ENCODE peak calls at places on chromosomes 7 and 10, in five cellular contexts. J is HepG2, B is H1, U is K562, H is GM12878. F is an unnamed sample.

GRCh38 chr7:25951414-25952276 is 200.4 kb upstream of the NFE2L3 start:
- DNase-seq in J (no peak), U (peak; percentile 95), H (no peak), B (no peak), F (no peak)

GRCh38 chr10:93436577-93436976 is 45.6 kb downstream of the MYOF start:
- DNase-seq in H (no peak), B (no peak), U (no peak), J (no peak), F (no peak)

GRCh38 chr7:36819639-36820038 is 95.3 kb upstream of the AOAH start:
- DNase-seq in B (no peak), H (no peak), U (no peak), J (no peak), F (no peak)

GRCh38 chr10:68826764-68827591 is at the start of gene STOX1:
- DNase-seq in U (peak; percentile 95), J (peak; percentile 43), H (no peak), B (peak; percentile 13), F (peak; percentile 68)

GRCh38 chr10:69863580-69863979 is 61.9 kb downstream of the COL13A1 start:
- DNase-seq in H (no peak), U (no peak), J (no peak), B (no peak), F (no peak)

GRCh38 chr10:34311679-34312078 is 503.4 kb downstream of the PARD3 start:
- DNase-seq in H (no peak), J (no peak), U (no peak), B (no peak), F (no peak)

GRCh38 chr7:158026636-158027265 is 560.9 kb downstream of the PTPRN2 start:
- DNase-seq in U (no peak), J (no peak), B (no peak), H (no peak), F (no peak)

GRCh38 chr7:50533849-50534248 is 31.4 kb downstream of the DDC start:
- DNase-seq in H (no peak), B (no peak), J (peak; percentile 30), U (no peak), F (no peak)

GRCh38 chr7:91357929-91358328 is 93.7 kb downstream of the FZD1 start:
- DNase-seq in J (no peak), U (no peak), B (no peak), H (no peak), F (no peak)

GRCh38 chr7:74726309-74727101 is 47.3 kb upstream of the NCF1 start:
- DNase-seq in B (no peak), J (no peak), U (no peak), H (no peak), F (no peak)

GRCh38 chr10:71150811-71151210 is 61.6 kb upstream of the UNC5B start:
- DNase-seq in U (no peak), H (no peak), J (no peak), B (no peak), F (no peak)

GRCh38 chr7:49513939-49514338 is 259.5 kb upstream of the VWC2 start:
- DNase-seq in U (no peak), H (no peak), B (no peak), J (no peak), F (no peak)

GRCh38 chr7:23622469-23622868 is 25.3 kb downstream of the CCDC126 start:
- DNase-seq in J (peak; percentile 21), B (no peak), U (no peak), H (no peak), F (no peak)

GRCh38 chr7:151039850-151040548 is 8.3 kb upstream of the ASIC3 start:
- DNase-seq in U (peak; percentile 66), H (no peak), B (no peak), J (no peak), F (no peak)

GRCh38 chr7:50544992-50545391 is 20.2 kb downstream of the DDC start:
- DNase-seq in H (no peak), J (peak; percentile 50), U (no peak), B (no peak), F (no peak)

GRCh38 chr10:87058171-87058570 is 36.5 kb downstream of the GLUD1 start:
- DNase-seq in U (no peak), H (no peak), J (no peak), B (no peak), F (no peak)

GRCh38 chr10:63667596-63667995 is 146.4 kb downstream of the REEP3 start:
- DNase-seq in U (no peak), J (no peak), H (no peak), B (no peak), F (no peak)

GRCh38 chr10:43297534-43297933 is 30.7 kb upstream of the RASGEF1A start:
- DNase-seq in H (no peak), U (no peak), B (no peak), J (no peak), F (no peak)

GRCh38 chr10:112526130-112526529 is 79.1 kb downstream of the VTI1A start:
- DNase-seq in U (no peak), H (no peak), J (no peak), B (no peak), F (no peak)

GRCh38 chr7:19377611-19378339 is 232.6 kb upstream of the FERD3L start:
- DNase-seq in B (no peak), H (no peak), J (no peak), U (peak; percentile 6), F (no peak)

GRCh38 chr7:135601182-135601581 is 43.5 kb downstream of the NUP205 start:
- DNase-seq in B (no peak), J (no peak), U (no peak), H (no peak), F (no peak)

GRCh38 chr10:75399461-75400162 is 2.0 kb downstream of the ZNF503 start:
- DNase-seq in J (peak; percentile 36), U (peak; percentile 67), H (no peak), B (no peak), F (peak; percentile 81)

DNA sequence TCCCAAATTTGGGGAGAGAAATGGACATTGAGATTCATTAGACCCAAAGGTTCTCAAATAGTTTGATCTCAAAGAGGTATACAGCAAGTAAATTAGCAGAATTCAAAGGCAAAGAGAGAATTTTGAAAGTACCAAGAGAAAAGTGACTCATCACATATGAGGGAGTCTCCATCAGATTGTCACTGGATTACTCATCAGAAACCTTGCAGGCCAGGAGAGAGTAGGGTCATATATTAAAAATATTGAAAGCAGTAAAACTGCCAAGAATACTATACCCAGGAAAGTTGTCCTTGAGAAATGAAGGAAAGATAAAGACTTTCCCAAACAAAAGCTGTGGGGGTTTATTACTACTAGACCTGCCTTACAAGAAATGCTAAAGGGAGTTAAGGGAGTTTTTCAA is 140.6 kb downstream of the TMEM168 start:
- DNase-seq in B (no peak), H (no peak), J (no peak), U (no peak), F (no peak)
- TF ChIP-seq MAX in B (no peak), H (no peak), J (no peak), U (no peak), F (no peak)

GRCh38 chr7:67380326-67380725 is 383.7 kb downstream of the TYW1 start:
- DNase-seq in H (no peak), B (no peak), U (no peak), J (no peak), F (no peak)

GRCh38 chr7:67375427-67375826 is 378.8 kb downstream of the TYW1 start:
- DNase-seq in U (no peak), H (no peak), B (no peak), J (no peak), F (no peak)

GRCh38 chr7:67380858-67381257 is 384.2 kb downstream of the TYW1 start:
- DNase-seq in J (no peak), U (no peak), B (no peak), H (no peak), F (no peak)

DNA sequence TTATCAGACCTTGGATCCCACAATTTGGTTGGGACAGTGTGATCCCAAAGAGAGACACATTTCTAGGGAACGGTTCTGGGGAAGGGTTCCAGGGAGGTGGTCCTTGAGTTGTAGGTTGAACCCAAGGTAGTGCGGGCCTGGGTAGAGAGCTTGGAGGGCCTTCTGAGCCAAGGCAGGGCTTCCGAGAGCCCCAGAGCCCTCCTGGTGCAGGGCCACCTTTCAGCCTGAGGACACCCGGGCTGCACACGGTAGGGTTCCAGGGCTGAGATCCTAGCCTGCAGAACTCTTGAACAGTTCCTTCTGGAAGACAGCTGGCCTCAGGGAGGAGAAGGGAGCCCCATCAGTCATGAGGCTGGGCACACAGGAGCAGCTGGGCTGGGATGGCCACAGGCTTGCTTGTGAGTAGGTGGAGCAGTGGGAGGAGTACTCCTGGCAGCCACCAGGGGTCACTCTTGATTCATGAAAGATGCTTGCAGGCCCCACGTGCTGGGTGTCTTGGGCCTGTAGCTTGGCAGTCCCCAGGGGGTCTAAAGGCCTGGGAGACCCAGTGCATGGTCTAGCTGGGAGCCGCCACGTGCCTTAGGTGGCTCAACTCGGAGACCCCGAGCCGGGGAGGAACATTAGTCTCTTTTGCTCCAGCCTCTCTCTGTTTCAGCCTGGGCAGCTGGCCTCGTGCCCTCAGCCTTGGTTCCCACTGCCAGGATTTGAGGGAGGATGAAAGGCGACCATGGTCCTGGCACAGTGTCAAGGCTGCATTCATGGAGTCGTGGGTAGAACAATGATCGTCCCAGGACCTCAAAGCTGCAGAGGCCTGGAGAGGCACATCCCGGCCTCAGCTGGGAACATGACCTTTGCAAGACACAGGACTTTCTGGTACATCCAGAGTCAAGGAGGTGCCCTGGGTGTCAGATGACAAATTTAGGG is 381.6 kb downstream of the TYW1 start:
- DNase-seq in B (peak; percentile 77), U (peak; percentile 85), H (no peak), J (peak; percentile 61), F (peak; percentile 85)
- TF ChIP-seq CREB1 in B (no peak), U (no peak), H (no peak), J (no peak), F (no peak)

GRCh38 chr7:69844264-69844868 is 246.1 kb downstream of the AUTS2 start:
- DNase-seq in B (no peak), J (no peak), H (no peak), U (no peak), F (no peak)

GRCh38 chr7:69843653-69844052 is 245.4 kb downstream of the AUTS2 start:
- DNase-seq in B (no peak), H (peak; percentile 74), J (no peak), U (no peak), F (no peak)

GRCh38 chr7:69847921-69848612 is 249.8 kb downstream of the AUTS2 start:
- DNase-seq in J (no peak), B (no peak), H (no peak), U (no peak), F (no peak)

GRCh38 chr7:69845721-69846495 is 247.6 kb downstream of the AUTS2 start:
- DNase-seq in H (no peak), J (no peak), U (no peak), B (no peak), F (no peak)

GRCh38 chr7:69849268-69849667 is 251.0 kb downstream of the AUTS2 start:
- DNase-seq in J (no peak), B (no peak), U (no peak), H (no peak), F (no peak)
- TF ChIP-seq MAX in J (no peak), B (no peak), U (no peak), H (no peak), F (no peak)

GRCh38 chr10:290026-290725 is 154.9 kb downstream of the ZMYND11 start:
- DNase-seq in U (no peak), B (no peak), J (no peak), H (no peak), F (no peak)
- TF ChIP-seq CREB1 in U (no peak), B (no peak), J (no peak), H (no peak), F (no peak)